ENCODE peak calls at places on chromosomes 5 and 9, in four cellular contexts. F is IMR-90, E is H1, M is neuronal stem cell. N is an unnamed sample.

GRCh38 chr5:151141535-151141934 is 16.0 kb downstream of the ANXA6 start:
- DNase-seq in F (peak), E (no peak), M (no peak), N (peak)

GRCh38 chr9:134677743-134678142 is 36.1 kb downstream of the COL5A1 start:
- DNase-seq in F (no peak), E (no peak), M (no peak), N (no peak)

GRCh38 chr9:99244300-99245260 is 22.5 kb downstream of the SEC61B start:
- DNase-seq in F (no peak), E (no peak), M (no peak), N (no peak)

GRCh38 chr5:94389515-94389899 is 228.9 kb downstream of the KIAA0825 start:
- DNase-seq in F (no peak), E (no peak), M (no peak), N (no peak)

GRCh38 chr9:86079421-86080111 is 19.8 kb downstream of the GOLM1 start:
- DNase-seq in F (no peak), E (no peak), M (no peak), N (no peak)

GRCh38 chr5:167294861-167295685 is 996.4 kb upstream of the WWC1 start:
- DNase-seq in F (peak), E (no peak), M (no peak), N (no peak)

GRCh38 chr9:2857564-2858198 is 13.8 kb upstream of the PUM3 start:
- DNase-seq in F (peak), E (no peak), M (peak), N (peak)

GRCh38 chr9:12060811-12061210 is 632.4 kb upstream of the TYRP1 start:
- DNase-seq in F (no peak), E (no peak), M (no peak), N (no peak)

GRCh38 chr9:137716694-137717287 is 98.0 kb downstream of the EHMT1 start:
- DNase-seq in F (no peak), E (no peak), M (no peak), N (no peak)

GRCh38 chr9:107226431-107226830 is 56.6 kb upstream of the RAD23B start:
- DNase-seq in F (no peak), E (no peak), M (no peak), N (no peak)

GRCh38 chr9:108811944-108812343 is 43.8 kb downstream of the ACTL7B start:
- DNase-seq in F (no peak), E (no peak), M (no peak), N (no peak)

GRCh38 chr9:120438111-120438510 is 141.9 kb downstream of the CDK5RAP2 start:
- DNase-seq in F (peak), E (no peak), M (no peak), N (no peak)

GRCh38 chr5:19270153-19270552 is 717.8 kb downstream of the CDH18 start:
- DNase-seq in F (no peak), E (no peak), M (peak), N (no peak)

DNA sequence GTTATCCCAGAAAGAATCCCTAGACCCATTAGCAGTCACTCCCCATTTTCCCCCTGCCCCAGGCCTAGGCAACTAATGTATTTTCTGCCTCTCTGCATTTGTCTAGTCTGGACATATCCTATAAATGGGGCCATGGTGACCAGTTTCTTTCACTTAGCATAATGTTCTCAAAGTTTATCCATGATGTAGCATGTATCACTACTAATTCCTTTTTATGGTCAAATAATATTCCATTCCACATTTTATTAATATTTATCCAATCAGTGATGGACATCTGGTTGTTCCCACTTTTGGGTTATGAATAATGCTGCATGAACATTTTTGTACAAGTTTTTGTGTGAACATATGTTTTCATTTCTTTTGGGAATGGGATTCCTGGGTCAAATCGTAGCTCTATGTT is 1.5 kb downstream of the FCHO2 start:
- DNase-seq in F (no peak), E (no peak), M (no peak), N (no peak)
- H4K91ac ChIP-seq in F (no peak), E (no peak), M (no peak), N (no peak)

GRCh38 chr5:133387621-133388020 is 224.7 kb downstream of the FSTL4 start:
- DNase-seq in F (no peak), E (no peak), M (no peak), N (peak)
- H4K91ac ChIP-seq in F (no peak), E (no peak), M (no peak), N (no peak)

DNA sequence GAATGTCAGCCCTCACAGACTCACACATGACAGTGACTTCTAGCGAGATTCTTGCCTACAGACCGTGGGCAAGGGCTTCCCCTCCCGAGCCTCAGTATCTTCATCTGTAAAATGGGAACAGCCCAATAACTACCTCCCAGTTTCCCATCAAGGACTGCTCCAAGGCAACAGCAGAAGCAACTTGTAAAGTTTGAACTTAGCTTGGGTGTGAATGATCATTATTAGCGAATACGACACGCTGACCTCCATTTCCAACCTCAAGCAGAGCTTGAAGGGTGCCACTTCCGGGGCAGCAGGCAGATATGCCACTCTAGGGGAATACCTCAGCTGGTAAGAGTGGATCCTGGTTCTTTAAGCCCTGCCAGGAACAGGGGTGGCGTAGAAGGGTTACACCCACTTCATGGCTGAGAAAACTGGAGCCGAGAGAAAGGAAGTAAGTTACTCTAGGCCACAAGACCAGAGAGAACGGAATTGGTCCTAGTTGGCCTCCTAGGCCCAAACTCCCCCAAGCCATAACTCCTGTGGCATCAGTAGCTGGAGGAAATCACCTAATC is 2.0 kb downstream of the RNF44 start:
- DNase-seq in F (peak), E (no peak), M (no peak), N (no peak)
- H4K91ac ChIP-seq in F (no peak), E (peak), M (no peak), N (no peak)

GRCh38 chr5:2199697-2200096 is 317.0 kb upstream of the IRX4 start:
- DNase-seq in F (no peak), E (no peak), M (no peak), N (no peak)
- H4K91ac ChIP-seq in F (no peak), E (no peak), M (no peak), N (no peak)

DNA sequence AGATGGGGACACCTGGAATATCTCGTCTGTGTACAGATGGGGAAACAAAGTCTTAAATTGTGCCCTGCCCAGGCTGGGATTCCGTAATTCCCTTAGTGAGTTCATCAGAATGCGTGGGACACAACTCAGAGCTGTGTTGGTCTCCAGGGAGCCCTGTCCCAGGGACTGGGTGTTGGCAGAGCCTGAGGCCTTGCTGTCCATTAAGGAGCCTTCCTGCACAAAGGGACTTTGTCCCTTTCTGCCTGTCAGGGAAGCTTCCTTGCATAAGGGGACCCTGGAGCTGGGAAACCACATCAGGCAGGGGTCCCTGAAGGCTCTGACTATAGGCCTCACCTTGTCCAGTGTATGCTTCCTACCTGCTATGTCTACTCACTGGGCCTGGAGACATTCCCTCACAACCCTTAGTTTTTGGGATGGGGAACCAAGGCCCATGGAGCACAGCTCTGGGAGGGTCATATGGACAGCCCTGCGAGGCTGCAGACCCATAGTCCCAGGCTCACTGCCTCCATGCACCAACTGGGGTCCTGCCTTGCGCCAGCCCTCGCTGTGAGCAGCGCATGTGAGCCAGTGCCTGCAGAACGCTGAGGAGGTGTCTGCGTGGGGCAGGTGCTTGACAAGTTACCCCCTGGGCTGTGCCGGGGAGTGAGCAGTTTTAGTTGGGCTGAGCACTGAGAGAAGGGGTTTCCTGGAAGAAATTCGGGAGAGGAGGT is 1.6 kb downstream of the CARD19 start:
- DNase-seq in F (peak), E (no peak), M (no peak), N (no peak)
- H4K91ac ChIP-seq in F (peak), E (no peak), M (no peak), N (no peak)

GRCh38 chr5:159969966-159970365 is 39.0 kb upstream of the TTC1 start:
- DNase-seq in F (no peak), E (no peak), M (no peak), N (no peak)

GRCh38 chr5:159971931-159972461 is 36.9 kb upstream of the TTC1 start:
- DNase-seq in F (no peak), E (no peak), M (no peak), N (peak)

GRCh38 chr5:159972538-159973362 is 36.2 kb upstream of the TTC1 start:
- DNase-seq in F (no peak), E (no peak), M (no peak), N (peak)

GRCh38 chr5:159971038-159971437 is 37.9 kb upstream of the TTC1 start:
- DNase-seq in F (peak), E (no peak), M (no peak), N (no peak)

DNA sequence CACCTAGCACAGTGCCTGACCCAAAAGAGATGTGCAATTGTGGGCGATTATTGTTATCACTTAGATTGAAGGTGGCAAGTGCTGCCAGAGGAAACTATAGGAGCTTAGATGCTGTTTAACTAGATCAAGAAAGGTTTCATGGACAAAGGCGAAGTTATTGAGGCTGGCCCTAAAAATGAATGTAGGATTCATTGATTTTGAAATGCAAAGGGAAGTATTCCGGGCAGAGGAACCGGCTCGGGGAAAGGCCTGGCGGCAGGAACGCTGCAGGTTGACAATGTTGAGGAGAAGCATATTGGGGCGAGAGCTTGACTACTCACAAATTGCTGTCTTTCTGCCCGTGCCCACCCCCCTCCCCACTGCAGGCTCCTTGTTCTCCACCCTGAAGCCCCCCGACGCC is 37.4 kb upstream of the TTC1 start:
- DNase-seq in F (no peak), E (no peak), M (no peak), N (no peak)
- H4K91ac ChIP-seq in F (peak), E (no peak), M (no peak), N (no peak)

GRCh38 chr5:67315082-67315801 is 118.6 kb upstream of the CD180 start:
- DNase-seq in F (peak), E (no peak), M (peak), N (peak)
- H4K91ac ChIP-seq in F (peak), E (no peak), M (no peak), N (no peak)

GRCh38 chr5:179139936-179140235 is 79.7 kb downstream of the ZNF354C start:
- DNase-seq in F (no peak), E (no peak), M (no peak), N (no peak)
- H4K91ac ChIP-seq in F (no peak), E (no peak), M (no peak), N (no peak)

GRCh38 chr9:88751781-88752180 is 216.8 kb downstream of the NXNL2 start:
- DNase-seq in F (no peak), E (no peak), M (no peak), N (no peak)
- H4K91ac ChIP-seq in F (no peak), E (no peak), M (peak), N (no peak)

N was measured in H9.